ENCODE peak calls at places on chromosome 19, in seven cellular contexts. Y is tibial artery, B is Peyer's patch, S is fibroblast of lung, I is uterus, W is transverse colon, C is K562. T is an unnamed sample. For H3K4me1, the result is how much of the 10 kb centered on the place peaks cover.

GRCh38 chr19:18636183-18636968 is 452 bp upstream of the KLHL26 start:
- DNase-seq in B (peak), S (peak), C (peak), W (peak), I (peak), Y (peak), T (peak)

GRCh38 chr19:533485-534058 is 2.0 kb downstream of the CDC34 start:
- DNase-seq in S (no peak), B (no peak), Y (no peak), C (no peak), W (no peak), I (no peak), T (no peak)

GRCh38 chr19:801861-802496 is 4.7 kb downstream of the PTBP1 start:
- DNase-seq in W (no peak), C (no peak), Y (no peak), S (peak), I (no peak), B (no peak), T (peak)

GRCh38 chr19:17527326-17527725 is 15.9 kb downstream of the PGLS start:
- DNase-seq in S (no peak), W (no peak), Y (no peak), C (no peak), I (no peak), B (no peak), T (no peak)

GRCh38 chr19:39827216-39827615 is 6.7 kb downstream of the DYRK1B start:
- DNase-seq in W (no peak), C (no peak), S (no peak), Y (no peak), I (no peak), B (no peak), T (no peak)

GRCh38 chr19:13074378-13074777 is 28.3 kb downstream of the LYL1 start:
- DNase-seq in Y (no peak), C (peak), S (no peak), B (no peak), I (no peak), W (no peak), T (no peak)

GRCh38 chr19:45999653-46000121 is 4.4 kb downstream of the CCDC61 start:
- DNase-seq in I (no peak), S (peak), Y (no peak), W (no peak), C (peak), B (no peak), T (peak)

GRCh38 chr19:39218230-39219007 is 14.4 kb upstream of the SYCN start:
- DNase-seq in I (no peak), W (no peak), B (no peak), Y (no peak), C (no peak), S (no peak), T (no peak)

GRCh38 chr19:45824041-45824471 is 8.9 kb upstream of the RSPH6A start:
- DNase-seq in W (no peak), I (no peak), B (no peak), C (no peak), Y (no peak), S (peak), T (no peak)

GRCh38 chr19:50003254-50003788 is 21.9 kb downstream of the VRK3 start:
- DNase-seq in S (no peak), Y (no peak), C (no peak), B (no peak), W (no peak), I (no peak), T (no peak)

GRCh38 chr19:57068921-57069697 is 50.7 kb upstream of the USP29 start:
- DNase-seq in B (no peak), S (no peak), Y (no peak), W (no peak), C (peak), I (peak), T (peak)

GRCh38 chr19:6733338-6734095 is 3.9 kb downstream of the GPR108 start:
- DNase-seq in W (no peak), B (no peak), S (no peak), I (no peak), C (peak), Y (no peak), T (peak)

GRCh38 chr19:10270180-10270615 is 722 bp upstream of the ICAM1 start:
- DNase-seq in S (no peak), B (peak), C (peak), Y (peak), W (peak), I (peak), T (peak)

GRCh38 chr19:40585677-40586422 is 9.2 kb downstream of the SHKBP1 start:
- DNase-seq in Y (no peak), C (no peak), B (no peak), I (no peak), S (peak), W (no peak), T (no peak)

GRCh38 chr19:49149652-49150105 is 5.5 kb downstream of the HRC start:
- DNase-seq in I (peak), S (peak), B (no peak), W (peak), Y (peak), C (peak), T (peak)

GRCh38 chr19:8252922-8253589 is 43.9 kb downstream of the CERS4 start:
- DNase-seq in Y (peak), W (peak), I (peak), S (peak), B (peak), C (peak), T (peak)

GRCh38 chr19:8221161-8221560 is 12.0 kb downstream of the CERS4 start:
- DNase-seq in I (no peak), S (no peak), B (no peak), C (no peak), Y (no peak), W (no peak), T (no peak)

GRCh38 chr19:1449467-1450442 is at the start of gene APC2:
- DNase-seq in B (no peak), S (no peak), Y (no peak), I (no peak), C (peak), W (no peak), T (peak)

GRCh38 chr19:33047422-33047821 is 17.3 kb downstream of the RHPN2 start:
- DNase-seq in Y (no peak), B (no peak), I (no peak), W (peak), C (peak), S (peak), T (peak)

GRCh38 chr19:16769385-16769784 is 49.7 kb downstream of the NWD1 start:
- DNase-seq in I (no peak), C (no peak), W (no peak), Y (no peak), S (no peak), B (no peak), T (no peak)

GRCh38 chr19:7459773-7460172 is 29.1 kb downstream of the PEX11G start:
- DNase-seq in B (no peak), S (no peak), C (no peak), I (no peak), W (no peak), Y (no peak), T (no peak)

GRCh38 chr19:39401549-39402416 is 4.9 kb upstream of the ZFP36 start:
- DNase-seq in I (peak), B (peak), Y (peak), C (peak), W (peak), S (peak), T (no peak)

GRCh38 chr19:53102701-53103140 is 501 bp downstream of the ZNF160 start:
- DNase-seq in Y (no peak), C (peak), B (peak), S (peak), W (peak), I (peak), T (peak)

GRCh38 chr19:2424686-2425621 is 2.4 kb downstream of the TIMM13 start:
- DNase-seq in C (no peak), Y (no peak), B (no peak), S (peak), W (no peak), I (no peak), T (peak)

GRCh38 chr19:1251503-1252220 is 3.3 kb downstream of the MIDN start:
- DNase-seq in Y (no peak), S (no peak), C (peak), I (no peak), B (peak), W (peak), T (no peak)

GRCh38 chr19:31294189-31294588 is 55.0 kb downstream of the TSHZ3 start:
- DNase-seq in B (no peak), S (no peak), C (no peak), I (peak), W (no peak), Y (no peak), T (no peak)

GRCh38 chr19:47374876-47375693 is 26.0 kb downstream of the DHX34 start:
- DNase-seq in B (no peak), I (no peak), W (no peak), C (no peak), S (no peak), Y (no peak), T (no peak)

GRCh38 chr19:33134571-33135041 is 2.7 kb downstream of the WDR88 start:
- DNase-seq in I (no peak), Y (no peak), W (no peak), S (no peak), C (peak), B (no peak), T (peak)

GRCh38 chr19:56403764-56404704 is at the start of gene ZNF583:
- DNase-seq in S (peak), C (peak), B (peak), W (peak), Y (peak), I (peak), T (peak)

GRCh38 chr19:44750713-44751112 is 2.2 kb downstream of the BCL3 start:
- DNase-seq in Y (no peak), I (no peak), W (no peak), C (no peak), S (no peak), B (no peak), T (no peak)
- H3K4me1 ChIP-seq in Y (half or more), I (under half), W (half or more), C (under half), S (under half), B (under half), T (under half)

GRCh38 chr19:3612330-3612729 is 5.7 kb upstream of the TBXA2R start:
- DNase-seq in B (no peak), I (no peak), W (no peak), Y (no peak), C (no peak), S (no peak), T (no peak)
- H3K4me1 ChIP-seq in B (under half), I (under half), W (under half), Y (under half), C (under half), S (under half), T (under half)

GRCh38 chr19:29673451-29674371 is 8.4 kb downstream of the PLEKHF1 start:
- DNase-seq in S (no peak), B (no peak), C (no peak), W (no peak), I (no peak), Y (no peak), T (no peak)
- H3K4me1 ChIP-seq in S (under half), B (half or more), C (under half), W (under half), I (under half), Y (half or more), T (under half)

GRCh38 chr19:4058696-4059492 is 7.8 kb downstream of the ZBTB7A start:
- DNase-seq in S (no peak), I (no peak), B (no peak), Y (no peak), C (no peak), W (peak), T (peak)

GRCh38 chr19:4059931-4060620 is 6.6 kb downstream of the ZBTB7A start:
- DNase-seq in I (peak), Y (peak), B (peak), C (peak), W (peak), S (no peak), T (peak)

GRCh38 chr19:4059493-4059880 is 7.2 kb downstream of the ZBTB7A start:
- DNase-seq in Y (no peak), B (no peak), S (no peak), I (no peak), C (no peak), W (peak), T (no peak)

GRCh38 chr19:4060621-4061177 is 6.0 kb downstream of the ZBTB7A start:
- DNase-seq in I (no peak), Y (no peak), S (no peak), W (peak), C (no peak), B (no peak), T (no peak)

GRCh38 chr19:4057913-4058695 is 8.6 kb downstream of the ZBTB7A start:
- DNase-seq in S (peak), Y (peak), I (peak), B (no peak), C (peak), W (peak), T (peak)
- H3K4me1 ChIP-seq in S (half or more), Y (half or more), I (half or more), B (under half), C (under half), W (half or more), T (under half)

T was measured in GM23338.